ENCODE peak calls at places on chromosomes 11 and 22, in nine cellular contexts. L is effector CD4-positive, alpha-beta T cell; O is HFF-Myc; A is H54; B is AG09309; W is stimulated activated CD4-positive, alpha-beta T cell treated with anti-CD3 and anti-CD28 coated beads, Interleukin-2, amount 100 ng/mL, for 24 hours; T is PC-9; F is NCI-H1105; D is OCI-M1. Z is an unnamed sample.

GRCh38 chr11:124837491-124837856 is 27.8 kb upstream of the ROBO3 start:
- DNase-seq in L (no peak), O (peak; percentile 64), A (peak; percentile 54), B (peak; percentile 81), W (no peak), T (peak; percentile 22), F (peak; percentile 86), D (peak; percentile 89), Z (peak; percentile 57)

GRCh38 chr11:32386770-32387377 is 48.5 kb downstream of the WT1 start:
- DNase-seq in L (no peak), O (peak; percentile 6), A (no peak), B (no peak), W (no peak), T (no peak), F (no peak), D (peak; percentile 81), Z (no peak)

GRCh38 chr22:25572708-25573161 is 8.3 kb downstream of the GRK3 start:
- DNase-seq in L (no peak), O (no peak), A (no peak), B (no peak), W (no peak), T (no peak), F (no peak), D (peak; percentile 77), Z (no peak)

GRCh38 chr11:5691963-5692358 is 2.4 kb downstream of the TRIM22 start:
- DNase-seq in L (no peak), O (no peak), A (no peak), B (no peak), W (no peak), T (no peak), F (no peak), D (peak; percentile 70), Z (no peak)

GRCh38 chr22:44437493-44438015 is 60.5 kb downstream of the RTL6 start:
- DNase-seq in L (no peak), O (no peak), A (peak; percentile 73), B (no peak), W (no peak), T (no peak), F (no peak), D (no peak), Z (no peak)

GRCh38 chr22:26057731-26058130 is 111.5 kb upstream of the SEZ6L start:
- DNase-seq in L (no peak), O (no peak), A (no peak), B (no peak), W (no peak), T (no peak), F (no peak), D (no peak), Z (no peak)

GRCh38 chr22:29258407-29259252 is 9.2 kb downstream of the RHBDD3 start:
- DNase-seq in L (no peak), O (no peak), A (no peak), B (no peak), W (no peak), T (no peak), F (no peak), D (no peak), Z (no peak)

GRCh38 chr11:70493089-70493474 is 94.8 kb downstream of the CTTN start:
- DNase-seq in L (no peak), O (no peak), A (no peak), B (no peak), W (no peak), T (no peak), F (no peak), D (no peak), Z (no peak)

GRCh38 chr11:12207384-12208150 is 97.2 kb downstream of the MICAL2 start:
- DNase-seq in L (no peak), O (no peak), A (no peak), B (no peak), W (peak; percentile 59), T (no peak), F (no peak), D (no peak), Z (no peak)

GRCh38 chr11:18594999-18595749 is 4.4 kb upstream of the MISFA start:
- DNase-seq in L (no peak), O (peak; percentile 86), A (peak; percentile 53), B (peak; percentile 46), W (no peak), T (no peak), F (no peak), D (no peak), Z (no peak)

GRCh38 chr11:93407777-93408401 is 77.3 kb downstream of the DEUP1 start:
- DNase-seq in L (no peak), O (no peak), A (no peak), B (no peak), W (peak; percentile 0), T (no peak), F (no peak), D (peak; percentile 45), Z (no peak)

GRCh38 chr11:115912484-115912945 is 408.3 kb upstream of the CADM1 start:
- DNase-seq in L (no peak), O (no peak), A (no peak), B (no peak), W (no peak), T (no peak), F (peak; percentile 29), D (no peak), Z (no peak)

GRCh38 chr11:72179049-72179803 is 12.7 kb upstream of the FOLR1 start:
- DNase-seq in L (no peak), O (no peak), A (no peak), B (no peak), W (no peak), T (no peak), F (no peak), D (no peak), Z (no peak)

GRCh38 chr11:13761250-13761649 is 92.8 kb downstream of the FAR1 start:
- DNase-seq in L (no peak), O (no peak), A (no peak), B (no peak), W (no peak), T (no peak), F (no peak), D (no peak), Z (no peak)

GRCh38 chr11:112874959-112875358 is 86.3 kb upstream of the NCAM1 start:
- DNase-seq in L (no peak), O (no peak), A (no peak), B (no peak), W (no peak), T (no peak), F (no peak), D (no peak), Z (no peak)

GRCh38 chr11:119518746-119519382 is 95.9 kb upstream of the THY1 start:
- DNase-seq in L (no peak), O (no peak), A (no peak), B (no peak), W (peak; percentile 27), T (peak; percentile 19), F (no peak), D (peak; percentile 75), Z (no peak)

GRCh38 chr11:18527512-18527911 is 770 bp upstream of the TSG101 start:
- DNase-seq in L (no peak), O (no peak), A (peak; percentile 9), B (peak; percentile 27), W (no peak), T (no peak), F (no peak), D (peak; percentile 59), Z (peak; percentile 68)

GRCh38 chr11:112219476-112220232 is 6.6 kb upstream of the PTS start:
- DNase-seq in L (peak; percentile 38), O (peak; percentile 70), A (peak; percentile 33), B (peak; percentile 47), W (peak; percentile 21), T (peak; percentile 25), F (peak; percentile 49), D (peak; percentile 92), Z (peak; percentile 80)

GRCh38 chr11:27718853-27719574 is 18.8 kb upstream of the BDNF start:
- DNase-seq in L (no peak), O (no peak), A (peak; percentile 55), B (no peak), W (no peak), T (peak; percentile 46), F (peak; percentile 20), D (no peak), Z (no peak)

GRCh38 chr11:2688381-2689231 is 11.2 kb downstream of the KCNQ1OT1 start:
- DNase-seq in L (no peak), O (no peak), A (no peak), B (no peak), W (no peak), T (no peak), F (no peak), D (no peak), Z (no peak)

GRCh38 chr22:26692215-26692614 is 34.8 kb downstream of the MIAT start:
- DNase-seq in L (no peak), O (no peak), A (no peak), B (no peak), W (no peak), T (no peak), F (no peak), D (no peak), Z (no peak)

GRCh38 chr11:129881570-129882170 is 13.7 kb downstream of the NFRKB start:
- DNase-seq in L (no peak), O (no peak), A (peak; percentile 24), B (no peak), W (peak; percentile 57), T (peak; percentile 38), F (no peak), D (peak; percentile 58), Z (no peak)

GRCh38 chr11:103798029-103798428 is 238.4 kb upstream of the DDI1 start:
- DNase-seq in L (no peak), O (peak; percentile 21), A (no peak), B (peak; percentile 57), W (no peak), T (no peak), F (no peak), D (peak; percentile 56), Z (no peak)

GRCh38 chr11:68053117-68053516 is 14.3 kb downstream of the TCIRG1 start:
- DNase-seq in L (no peak), O (no peak), A (no peak), B (no peak), W (no peak), T (no peak), F (no peak), D (no peak), Z (no peak)

GRCh38 chr22:42468841-42469240 is 36.6 kb upstream of the NFAM1 start:
- DNase-seq in L (no peak), O (no peak), A (peak; percentile 21), B (peak; percentile 3), W (no peak), T (no peak), F (no peak), D (no peak), Z (no peak)

GRCh38 chr11:72816404-72816990 is 2.3 kb downstream of the ATG16L2 start:
- DNase-seq in L (no peak), O (no peak), A (no peak), B (no peak), W (no peak), T (no peak), F (no peak), D (peak; percentile 86), Z (no peak)